ENCODE peak calls at places on chromosomes 16 and 17, in five cellular contexts. One of them, this sample, is unnamed.

GRCh38 chr17:62303476-62303875 is 76.9 kb upstream of the EFCAB3 start:
- DNase-seq in effector memory CD4-positive, alpha-beta T cell: no peak
- DNase-seq in esophagus squamous epithelium: no peak
- DNase-seq in CD8-positive, alpha-beta memory T cell: no peak
- DNase-seq in BE2C: no peak
- DNase-seq in this sample: no peak

GRCh38 chr17:37461668-37462067 is 28.0 kb upstream of the DUSP14 start:
- DNase-seq in effector memory CD4-positive, alpha-beta T cell: no peak
- DNase-seq in esophagus squamous epithelium: no peak
- DNase-seq in CD8-positive, alpha-beta memory T cell: no peak
- DNase-seq in BE2C: no peak
- DNase-seq in this sample: no peak

GRCh38 chr17:11302395-11302932 is 61.5 kb downstream of the SHISA6 start:
- DNase-seq in effector memory CD4-positive, alpha-beta T cell: no peak
- DNase-seq in esophagus squamous epithelium: no peak
- DNase-seq in CD8-positive, alpha-beta memory T cell: no peak
- DNase-seq in BE2C: no peak
- DNase-seq in this sample: no peak

GRCh38 chr17:63356275-63356905 is 89.7 kb downstream of the CYB561 start:
- DNase-seq in effector memory CD4-positive, alpha-beta T cell: no peak
- DNase-seq in esophagus squamous epithelium: no peak
- DNase-seq in CD8-positive, alpha-beta memory T cell: no peak
- DNase-seq in BE2C: no peak
- DNase-seq in this sample: no peak

GRCh38 chr17:80416940-80417293 is 1.9 kb downstream of the ENDOV start:
- DNase-seq in effector memory CD4-positive, alpha-beta T cell: no peak
- DNase-seq in esophagus squamous epithelium: no peak
- DNase-seq in CD8-positive, alpha-beta memory T cell: no peak
- DNase-seq in BE2C: no peak
- DNase-seq in this sample: no peak

GRCh38 chr16:3789375-3790067 is 72.2 kb upstream of the TRAP1 start:
- DNase-seq in effector memory CD4-positive, alpha-beta T cell: no peak
- DNase-seq in esophagus squamous epithelium: no peak
- DNase-seq in CD8-positive, alpha-beta memory T cell: no peak
- DNase-seq in BE2C: no peak
- DNase-seq in this sample: no peak

GRCh38 chr17:37399404-37399803 is 7.2 kb downstream of the ACACA start:
- DNase-seq in effector memory CD4-positive, alpha-beta T cell: no peak
- DNase-seq in esophagus squamous epithelium: no peak
- DNase-seq in CD8-positive, alpha-beta memory T cell: no peak
- DNase-seq in BE2C: no peak
- DNase-seq in this sample: no peak

GRCh38 chr16:8768701-8769100 is 28.7 kb downstream of the TMEM186 start:
- DNase-seq in effector memory CD4-positive, alpha-beta T cell: no peak
- DNase-seq in esophagus squamous epithelium: no peak
- DNase-seq in CD8-positive, alpha-beta memory T cell: no peak
- DNase-seq in BE2C: no peak
- DNase-seq in this sample: peak; percentile 18

GRCh38 chr17:66652840-66653507 is 181.9 kb upstream of the CACNG5 start:
- DNase-seq in effector memory CD4-positive, alpha-beta T cell: no peak
- DNase-seq in esophagus squamous epithelium: no peak
- DNase-seq in CD8-positive, alpha-beta memory T cell: no peak
- DNase-seq in BE2C: no peak
- DNase-seq in this sample: no peak

GRCh38 chr16:81625544-81626152 is 153.4 kb upstream of the PLCG2 start:
- DNase-seq in effector memory CD4-positive, alpha-beta T cell: no peak
- DNase-seq in esophagus squamous epithelium: no peak
- DNase-seq in CD8-positive, alpha-beta memory T cell: no peak
- DNase-seq in BE2C: no peak
- DNase-seq in this sample: no peak

GRCh38 chr17:81298325-81298990 is 3.4 kb upstream of the SLC38A10 start:
- DNase-seq in effector memory CD4-positive, alpha-beta T cell: no peak
- DNase-seq in esophagus squamous epithelium: no peak
- DNase-seq in CD8-positive, alpha-beta memory T cell: no peak
- DNase-seq in BE2C: no peak
- DNase-seq in this sample: no peak

GRCh38 chr17:27807567-27808470 is 7.5 kb upstream of the NOS2 start:
- DNase-seq in effector memory CD4-positive, alpha-beta T cell: peak; percentile 44
- DNase-seq in esophagus squamous epithelium: no peak
- DNase-seq in CD8-positive, alpha-beta memory T cell: peak; percentile 43
- DNase-seq in BE2C: no peak
- DNase-seq in this sample: no peak

GRCh38 chr17:38705803-38706624 is 941 bp downstream of the MLLT6 start:
- DNase-seq in effector memory CD4-positive, alpha-beta T cell: peak; percentile 17
- DNase-seq in esophagus squamous epithelium: no peak
- DNase-seq in CD8-positive, alpha-beta memory T cell: peak; percentile 21
- DNase-seq in BE2C: peak; percentile 63
- DNase-seq in this sample: peak; percentile 84

GRCh38 chr17:34452769-34453168 is 89.7 kb upstream of the CCL1 start:
- DNase-seq in effector memory CD4-positive, alpha-beta T cell: no peak
- DNase-seq in esophagus squamous epithelium: no peak
- DNase-seq in CD8-positive, alpha-beta memory T cell: no peak
- DNase-seq in BE2C: no peak
- DNase-seq in this sample: peak; percentile 3

GRCh38 chr17:12388206-12388605 is 277.5 kb upstream of the MYOCD start:
- DNase-seq in effector memory CD4-positive, alpha-beta T cell: no peak
- DNase-seq in esophagus squamous epithelium: no peak
- DNase-seq in CD8-positive, alpha-beta memory T cell: no peak
- DNase-seq in BE2C: no peak
- DNase-seq in this sample: no peak

GRCh38 chr17:81386646-81387234 is 8.5 kb upstream of the BAHCC1 start:
- DNase-seq in effector memory CD4-positive, alpha-beta T cell: no peak
- DNase-seq in esophagus squamous epithelium: no peak
- DNase-seq in CD8-positive, alpha-beta memory T cell: no peak
- DNase-seq in BE2C: no peak
- DNase-seq in this sample: no peak

GRCh38 chr17:12622726-12623125 is 43.0 kb upstream of the MYOCD start:
- DNase-seq in effector memory CD4-positive, alpha-beta T cell: no peak
- DNase-seq in esophagus squamous epithelium: no peak
- DNase-seq in CD8-positive, alpha-beta memory T cell: no peak
- DNase-seq in BE2C: no peak
- DNase-seq in this sample: no peak

GRCh38 chr17:35889818-35890773 is 9.9 kb upstream of the CCL5 start:
- DNase-seq in effector memory CD4-positive, alpha-beta T cell: no peak
- DNase-seq in esophagus squamous epithelium: no peak
- DNase-seq in CD8-positive, alpha-beta memory T cell: no peak
- DNase-seq in BE2C: peak; percentile 28
- DNase-seq in this sample: no peak

GRCh38 chr16:49664221-49665215 is 191.4 kb downstream of the ZNF423 start:
- DNase-seq in effector memory CD4-positive, alpha-beta T cell: no peak
- DNase-seq in esophagus squamous epithelium: no peak
- DNase-seq in CD8-positive, alpha-beta memory T cell: no peak
- DNase-seq in BE2C: peak; percentile 38
- DNase-seq in this sample: no peak

GRCh38 chr16:3503513-3503912 is 2.7 kb downstream of the CLUAP1 start:
- DNase-seq in effector memory CD4-positive, alpha-beta T cell: peak; percentile 12
- DNase-seq in esophagus squamous epithelium: no peak
- DNase-seq in CD8-positive, alpha-beta memory T cell: no peak
- DNase-seq in BE2C: no peak
- DNase-seq in this sample: no peak

GRCh38 chr17:77755410-77755963 is 203.0 kb upstream of the TNRC6C start:
- DNase-seq in effector memory CD4-positive, alpha-beta T cell: no peak
- DNase-seq in esophagus squamous epithelium: no peak
- DNase-seq in CD8-positive, alpha-beta memory T cell: no peak
- DNase-seq in BE2C: no peak
- DNase-seq in this sample: no peak

GRCh38 chr17:75406222-75406615 is 741 bp upstream of the GRB2 start:
- DNase-seq in effector memory CD4-positive, alpha-beta T cell: no peak
- DNase-seq in esophagus squamous epithelium: no peak
- DNase-seq in CD8-positive, alpha-beta memory T cell: no peak
- DNase-seq in BE2C: no peak
- DNase-seq in this sample: no peak
- H3K4me3 ChIP-seq in effector memory CD4-positive, alpha-beta T cell: peak overlapping the region; percentile 70
- H3K4me3 ChIP-seq in esophagus squamous epithelium: peak overlapping the region; percentile 93
- H3K4me3 ChIP-seq in CD8-positive, alpha-beta memory T cell: peak overlapping the region; percentile 62
- H3K4me3 ChIP-seq in BE2C: peak overlapping the region; percentile 99
- H3K4me3 ChIP-seq in this sample: peak overlapping the region; percentile 98

GRCh38 chr17:68656666-68657065 is 55.5 kb upstream of the FAM20A start:
- DNase-seq in effector memory CD4-positive, alpha-beta T cell: no peak
- DNase-seq in esophagus squamous epithelium: no peak
- DNase-seq in CD8-positive, alpha-beta memory T cell: no peak
- DNase-seq in BE2C: peak; percentile 8
- DNase-seq in this sample: no peak

GRCh38 chr17:68658999-68659780 is 58.0 kb upstream of the FAM20A start:
- DNase-seq in effector memory CD4-positive, alpha-beta T cell: no peak
- DNase-seq in esophagus squamous epithelium: no peak
- DNase-seq in CD8-positive, alpha-beta memory T cell: no peak
- DNase-seq in BE2C: no peak
- DNase-seq in this sample: no peak

GRCh38 chr17:68660302-68660701 is 59.1 kb upstream of the FAM20A start:
- DNase-seq in effector memory CD4-positive, alpha-beta T cell: no peak
- DNase-seq in esophagus squamous epithelium: no peak
- DNase-seq in CD8-positive, alpha-beta memory T cell: no peak
- DNase-seq in BE2C: no peak
- DNase-seq in this sample: no peak

GRCh38 chr17:68661265-68662036 is 60.3 kb upstream of the FAM20A start:
- DNase-seq in effector memory CD4-positive, alpha-beta T cell: no peak
- DNase-seq in esophagus squamous epithelium: no peak
- DNase-seq in CD8-positive, alpha-beta memory T cell: no peak
- DNase-seq in BE2C: no peak
- DNase-seq in this sample: no peak

GRCh38 chr17:68657166-68657940 is 56.2 kb upstream of the FAM20A start:
- DNase-seq in effector memory CD4-positive, alpha-beta T cell: no peak
- DNase-seq in esophagus squamous epithelium: no peak
- DNase-seq in CD8-positive, alpha-beta memory T cell: no peak
- DNase-seq in BE2C: no peak
- DNase-seq in this sample: no peak
- H3K4me1 ChIP-seq in effector memory CD4-positive, alpha-beta T cell: no peaks in the 10 kb centered on the region
- H3K4me1 ChIP-seq in esophagus squamous epithelium: no peaks in the 10 kb centered on the region
- H3K4me1 ChIP-seq in CD8-positive, alpha-beta memory T cell: no peaks in the 10 kb centered on the region
- H3K4me1 ChIP-seq in BE2C: no peaks in the 10 kb centered on the region
- H3K4me1 ChIP-seq in this sample: peaks cover 6% of the 10 kb centered on the region

DNA sequence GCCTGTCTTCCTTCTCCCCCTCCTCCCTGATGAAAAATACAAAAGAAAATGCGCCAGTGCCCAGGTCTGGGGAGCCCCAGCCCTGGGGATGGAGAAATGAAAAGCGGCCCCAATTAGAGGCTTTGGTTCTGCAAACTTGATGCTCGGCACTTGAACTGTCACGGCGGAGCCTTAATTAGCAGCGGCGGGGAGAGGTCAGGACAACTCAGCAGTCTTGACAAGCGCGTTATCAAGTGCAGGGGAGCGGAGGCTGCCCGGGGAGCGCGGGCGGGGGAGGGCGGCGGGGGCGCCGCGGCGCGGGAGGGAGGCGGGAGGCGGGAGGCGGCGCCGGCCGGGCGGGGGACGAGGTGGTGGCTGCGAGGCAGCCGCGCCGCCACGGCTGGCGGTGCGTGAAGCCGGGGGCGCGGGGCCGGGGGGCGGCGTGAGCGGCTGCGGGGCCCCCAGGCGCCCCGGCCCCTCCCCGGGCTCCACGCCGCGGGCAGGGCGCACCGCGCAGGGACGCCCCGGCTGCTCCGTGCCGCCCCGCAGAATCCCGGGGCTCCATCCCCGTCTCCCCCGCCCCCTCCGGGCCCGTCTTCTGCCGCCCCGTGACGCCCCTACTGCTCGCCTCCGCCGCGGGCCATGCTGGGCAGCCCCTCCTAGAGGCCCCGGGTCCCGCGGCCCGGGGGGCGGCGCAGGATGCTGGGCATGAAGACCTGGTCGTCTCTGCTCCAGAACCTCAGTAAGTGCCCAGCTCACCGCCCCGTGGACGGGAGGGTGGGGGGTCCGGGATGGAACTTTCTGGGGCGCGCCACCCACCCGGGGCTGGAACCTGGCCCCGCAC is 150.5 kb upstream of the GSE1 start:
- DNase-seq in effector memory CD4-positive, alpha-beta T cell: no peak
- DNase-seq in esophagus squamous epithelium: no peak
- DNase-seq in CD8-positive, alpha-beta memory T cell: no peak
- DNase-seq in BE2C: peak; percentile 65
- DNase-seq in this sample: peak; percentile 28
- H3K4me3 ChIP-seq in effector memory CD4-positive, alpha-beta T cell: peak overlapping the region; percentile 44
- H3K4me3 ChIP-seq in esophagus squamous epithelium: no peak overlapping the region
- H3K4me3 ChIP-seq in CD8-positive, alpha-beta memory T cell: peak overlapping the region; percentile 67
- H3K4me3 ChIP-seq in BE2C: peak overlapping the region; percentile 51
- H3K4me3 ChIP-seq in this sample: peak overlapping the region; percentile 11

GRCh38 chr17:57158296-57158695 is 73.2 kb downstream of the AKAP1 start:
- DNase-seq in effector memory CD4-positive, alpha-beta T cell: no peak
- DNase-seq in esophagus squamous epithelium: no peak
- DNase-seq in CD8-positive, alpha-beta memory T cell: no peak
- DNase-seq in BE2C: no peak
- DNase-seq in this sample: no peak

GRCh38 chr17:57151798-57152197 is 66.8 kb downstream of the AKAP1 start:
- DNase-seq in effector memory CD4-positive, alpha-beta T cell: no peak
- DNase-seq in esophagus squamous epithelium: no peak
- DNase-seq in CD8-positive, alpha-beta memory T cell: no peak
- DNase-seq in BE2C: no peak
- DNase-seq in this sample: no peak

GRCh38 chr17:57158795-57159194 is 73.7 kb downstream of the AKAP1 start:
- DNase-seq in effector memory CD4-positive, alpha-beta T cell: no peak
- DNase-seq in esophagus squamous epithelium: no peak
- DNase-seq in CD8-positive, alpha-beta memory T cell: no peak
- DNase-seq in BE2C: no peak
- DNase-seq in this sample: no peak

GRCh38 chr17:57154896-57155295 is 69.8 kb downstream of the AKAP1 start:
- DNase-seq in effector memory CD4-positive, alpha-beta T cell: no peak
- DNase-seq in esophagus squamous epithelium: no peak
- DNase-seq in CD8-positive, alpha-beta memory T cell: no peak
- DNase-seq in BE2C: no peak
- DNase-seq in this sample: no peak

GRCh38 chr17:57152916-57153528 is 68.0 kb downstream of the AKAP1 start:
- DNase-seq in effector memory CD4-positive, alpha-beta T cell: no peak
- DNase-seq in esophagus squamous epithelium: no peak
- DNase-seq in CD8-positive, alpha-beta memory T cell: no peak
- DNase-seq in BE2C: no peak
- DNase-seq in this sample: no peak
- H3K4me1 ChIP-seq in effector memory CD4-positive, alpha-beta T cell: no peaks in the 10 kb centered on the region
- H3K4me1 ChIP-seq in esophagus squamous epithelium: no peaks in the 10 kb centered on the region
- H3K4me1 ChIP-seq in CD8-positive, alpha-beta memory T cell: no peaks in the 10 kb centered on the region
- H3K4me1 ChIP-seq in BE2C: no peaks in the 10 kb centered on the region
- H3K4me1 ChIP-seq in this sample: no peaks in the 10 kb centered on the region

DNA sequence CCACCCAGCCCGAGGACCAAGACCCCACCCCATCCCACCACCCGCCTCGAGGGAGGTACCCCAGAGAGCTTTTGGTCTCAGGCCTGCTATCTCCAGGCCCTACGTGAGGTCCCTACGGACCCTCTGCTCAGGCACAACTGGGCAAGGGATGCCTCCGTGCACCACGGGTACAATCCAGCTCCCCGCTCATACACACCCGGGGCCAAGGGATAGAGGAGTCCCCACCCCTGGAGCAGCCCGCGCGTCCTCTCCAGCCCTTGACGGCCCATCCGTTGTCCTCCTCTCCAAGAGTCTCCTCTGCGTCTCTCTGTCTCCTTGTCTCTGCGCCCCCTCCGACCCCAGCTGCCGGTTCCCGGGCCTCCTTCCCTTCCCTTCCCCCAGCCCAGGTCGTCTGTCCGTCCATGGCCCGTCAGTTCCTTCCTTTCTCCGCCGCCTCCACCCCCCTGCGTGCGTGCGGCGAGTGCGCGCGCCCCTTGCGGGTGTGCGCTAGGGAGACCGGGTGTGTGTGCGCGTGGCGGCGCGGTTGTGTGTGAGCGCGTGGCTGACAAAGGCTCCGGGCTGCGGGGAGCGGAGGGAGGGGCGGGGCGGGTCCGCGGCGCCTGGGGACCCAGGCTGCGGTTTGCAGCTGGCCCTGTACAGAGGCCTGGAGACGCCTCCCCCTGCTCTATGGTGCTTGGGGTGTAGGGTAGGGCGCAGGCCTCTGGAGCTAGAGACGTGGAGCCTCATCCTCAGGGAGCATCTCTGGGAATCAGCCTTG is 928 bp downstream of the SPNS2 start:
- DNase-seq in effector memory CD4-positive, alpha-beta T cell: no peak
- DNase-seq in esophagus squamous epithelium: no peak
- DNase-seq in CD8-positive, alpha-beta memory T cell: peak; percentile 12
- DNase-seq in BE2C: peak; percentile 23
- DNase-seq in this sample: no peak
- H3K4me3 ChIP-seq in effector memory CD4-positive, alpha-beta T cell: peak overlapping the region; percentile 59
- H3K4me3 ChIP-seq in esophagus squamous epithelium: peak overlapping the region; percentile 30
- H3K4me3 ChIP-seq in CD8-positive, alpha-beta memory T cell: peak overlapping the region; percentile 47
- H3K4me3 ChIP-seq in BE2C: peak overlapping the region; percentile 11
- H3K4me3 ChIP-seq in this sample: no peak overlapping the region

This sample was measured in HAP-1.